ENCODE peak calls at places on chromosomes 6 and 20, in five cellular contexts. One of them, this sample, is unnamed.

GRCh38 chr20:59392741-59393140 is 92.3 kb downstream of the EDN3 start:
- DNase-seq in pancreas: no peak
- DNase-seq in heart left ventricle: no peak
- DNase-seq in left ventricle myocardium inferior: no peak
- DNase-seq in Peyer's patch: no peak
- DNase-seq in this sample: no peak

GRCh38 chr20:54123587-54124180 is 50.1 kb downstream of the CYP24A1 start:
- DNase-seq in Peyer's patch: peak
- DNase-seq in pancreas: peak
- DNase-seq in heart left ventricle: no peak
- DNase-seq in left ventricle myocardium inferior: no peak
- DNase-seq in this sample: no peak

GRCh38 chr6:33313709-33314514 is at the start of gene TAPBP:
- DNase-seq in Peyer's patch: peak
- DNase-seq in heart left ventricle: peak
- DNase-seq in pancreas: peak
- DNase-seq in left ventricle myocardium inferior: peak
- DNase-seq in this sample: peak

GRCh38 chr6:25397406-25397805 is 118.2 kb downstream of the CARMIL1 start:
- DNase-seq in Peyer's patch: no peak
- DNase-seq in left ventricle myocardium inferior: no peak
- DNase-seq in heart left ventricle: no peak
- DNase-seq in pancreas: no peak
- DNase-seq in this sample: no peak

GRCh38 chr20:35883778-35884540 is 70.3 kb downstream of the SCAND1 start:
- DNase-seq in pancreas: peak
- DNase-seq in heart left ventricle: peak
- DNase-seq in left ventricle myocardium inferior: peak
- DNase-seq in Peyer's patch: peak
- DNase-seq in this sample: peak

GRCh38 chr6:43873806-43874714 is 104.0 kb downstream of the VEGFA start:
- DNase-seq in heart left ventricle: no peak
- DNase-seq in pancreas: no peak
- DNase-seq in left ventricle myocardium inferior: no peak
- DNase-seq in Peyer's patch: no peak
- DNase-seq in this sample: no peak

GRCh38 chr20:10314198-10314597 is 95.6 kb downstream of the SNAP25 start:
- DNase-seq in heart left ventricle: no peak
- DNase-seq in left ventricle myocardium inferior: no peak
- DNase-seq in pancreas: no peak
- DNase-seq in Peyer's patch: no peak
- DNase-seq in this sample: no peak

GRCh38 chr6:49423817-49424216 is 39.2 kb downstream of the MMUT start:
- DNase-seq in left ventricle myocardium inferior: no peak
- DNase-seq in Peyer's patch: no peak
- DNase-seq in heart left ventricle: no peak
- DNase-seq in pancreas: no peak
- DNase-seq in this sample: no peak

GRCh38 chr6:30922447-30922852 is 8.4 kb downstream of the VARS2 start:
- DNase-seq in left ventricle myocardium inferior: no peak
- DNase-seq in pancreas: no peak
- DNase-seq in Peyer's patch: no peak
- DNase-seq in heart left ventricle: no peak
- DNase-seq in this sample: no peak

GRCh38 chr20:59398552-59399265 is 98.3 kb downstream of the EDN3 start:
- DNase-seq in Peyer's patch: no peak
- DNase-seq in left ventricle myocardium inferior: no peak
- DNase-seq in pancreas: no peak
- DNase-seq in heart left ventricle: no peak
- DNase-seq in this sample: no peak

GRCh38 chr6:137165375-137166246 is 7.8 kb downstream of the IL22RA2 start:
- DNase-seq in pancreas: peak
- DNase-seq in Peyer's patch: peak
- DNase-seq in heart left ventricle: no peak
- DNase-seq in left ventricle myocardium inferior: no peak
- DNase-seq in this sample: peak

GRCh38 chr20:53921443-53921973 is 148.9 kb downstream of the BCAS1 start:
- DNase-seq in left ventricle myocardium inferior: no peak
- DNase-seq in Peyer's patch: peak
- DNase-seq in pancreas: no peak
- DNase-seq in heart left ventricle: no peak
- DNase-seq in this sample: no peak

GRCh38 chr6:149851461-149851860 is 12.7 kb downstream of the LRP11 start:
- DNase-seq in pancreas: no peak
- DNase-seq in heart left ventricle: no peak
- DNase-seq in Peyer's patch: no peak
- DNase-seq in left ventricle myocardium inferior: no peak
- DNase-seq in this sample: no peak

GRCh38 chr6:99276747-99277146 is 72.7 kb downstream of the FAXC start:
- DNase-seq in heart left ventricle: no peak
- DNase-seq in pancreas: no peak
- DNase-seq in Peyer's patch: no peak
- DNase-seq in left ventricle myocardium inferior: no peak
- DNase-seq in this sample: no peak

GRCh38 chr6:98566126-98566525 is 268.2 kb upstream of the POU3F2 start:
- DNase-seq in pancreas: no peak
- DNase-seq in Peyer's patch: no peak
- DNase-seq in left ventricle myocardium inferior: no peak
- DNase-seq in heart left ventricle: no peak
- DNase-seq in this sample: no peak

GRCh38 chr6:36595168-36595818 is 1.1 kb downstream of the SRSF3 start:
- DNase-seq in heart left ventricle: peak
- DNase-seq in pancreas: no peak
- DNase-seq in Peyer's patch: peak
- DNase-seq in left ventricle myocardium inferior: no peak
- DNase-seq in this sample: no peak

GRCh38 chr6:25312034-25312620 is 33.0 kb downstream of the CARMIL1 start:
- DNase-seq in heart left ventricle: no peak
- DNase-seq in pancreas: no peak
- DNase-seq in left ventricle myocardium inferior: no peak
- DNase-seq in Peyer's patch: no peak
- DNase-seq in this sample: no peak

GRCh38 chr6:63919556-63920110 is 284.0 kb downstream of the PHF3 start:
- DNase-seq in pancreas: no peak
- DNase-seq in Peyer's patch: no peak
- DNase-seq in heart left ventricle: no peak
- DNase-seq in left ventricle myocardium inferior: no peak
- DNase-seq in this sample: no peak

GRCh38 chr6:55379486-55379885 is 52.2 kb downstream of the GFRAL start:
- DNase-seq in pancreas: no peak
- DNase-seq in Peyer's patch: no peak
- DNase-seq in left ventricle myocardium inferior: no peak
- DNase-seq in heart left ventricle: no peak
- DNase-seq in this sample: no peak

GRCh38 chr6:7819641-7820040 is 90.9 kb downstream of the TXNDC5 start:
- DNase-seq in left ventricle myocardium inferior: no peak
- DNase-seq in heart left ventricle: no peak
- DNase-seq in Peyer's patch: no peak
- DNase-seq in pancreas: no peak
- DNase-seq in this sample: no peak

GRCh38 chr6:16914184-16914583 is 152.9 kb upstream of the ATXN1 start:
- DNase-seq in Peyer's patch: no peak
- DNase-seq in pancreas: no peak
- DNase-seq in left ventricle myocardium inferior: no peak
- DNase-seq in heart left ventricle: no peak
- DNase-seq in this sample: no peak

GRCh38 chr20:62891111-62891510 is 29.5 kb upstream of the TCFL5 start:
- DNase-seq in Peyer's patch: no peak
- DNase-seq in heart left ventricle: no peak
- DNase-seq in pancreas: no peak
- DNase-seq in left ventricle myocardium inferior: no peak
- DNase-seq in this sample: no peak

GRCh38 chr6:42777126-42777822 is 4.6 kb upstream of the BICRAL start:
- DNase-seq in left ventricle myocardium inferior: no peak
- DNase-seq in heart left ventricle: no peak
- DNase-seq in Peyer's patch: no peak
- DNase-seq in pancreas: no peak
- DNase-seq in this sample: no peak

GRCh38 chr20:58553166-58553696 is 38.0 kb upstream of the APCDD1L start:
- DNase-seq in heart left ventricle: no peak
- DNase-seq in pancreas: no peak
- DNase-seq in Peyer's patch: no peak
- DNase-seq in left ventricle myocardium inferior: no peak
- DNase-seq in this sample: no peak

GRCh38 chr6:37134622-37135191 is 35.2 kb upstream of the PIM1 start:
- DNase-seq in pancreas: no peak
- DNase-seq in heart left ventricle: no peak
- DNase-seq in Peyer's patch: peak
- DNase-seq in left ventricle myocardium inferior: no peak
- DNase-seq in this sample: peak

DNA sequence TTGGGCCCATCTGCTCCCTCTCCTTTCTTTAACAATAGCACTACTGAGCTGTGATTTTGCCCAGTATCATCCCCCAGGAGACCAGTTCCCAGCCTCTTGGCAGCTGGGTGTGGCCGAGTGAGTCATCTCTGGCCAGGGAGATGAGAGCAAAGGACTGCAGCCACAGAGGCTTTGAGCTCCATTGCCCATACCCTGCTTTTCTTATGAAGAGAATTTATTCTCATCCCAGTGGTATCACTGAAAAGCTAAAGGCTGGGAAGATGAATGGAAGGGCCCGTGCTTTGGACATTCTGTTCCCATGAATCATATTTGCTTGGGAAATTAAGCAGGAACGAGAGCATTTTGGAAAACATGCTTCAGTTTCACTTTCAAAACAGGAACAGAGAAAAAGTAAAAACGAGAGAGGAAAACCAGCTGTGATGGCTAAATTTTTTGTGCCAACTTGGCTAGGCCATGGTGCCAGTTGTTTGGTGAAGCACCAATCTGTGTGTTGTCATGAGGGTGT is 14.9 kb downstream of the CST3 start:
- DNase-seq in heart left ventricle: peak
- DNase-seq in pancreas: no peak
- DNase-seq in Peyer's patch: peak
- DNase-seq in left ventricle myocardium inferior: peak
- DNase-seq in this sample: no peak
- H3K27ac ChIP-seq in heart left ventricle: peak
- H3K27ac ChIP-seq in pancreas: peak
- H3K27ac ChIP-seq in Peyer's patch: peak
- H3K27ac ChIP-seq in left ventricle myocardium inferior: peak
- H3K27ac ChIP-seq in this sample: no peak

GRCh38 chr20:48411906-48412305 is 415.9 kb downstream of the PREX1 start:
- DNase-seq in heart left ventricle: no peak
- DNase-seq in Peyer's patch: no peak
- DNase-seq in pancreas: no peak
- DNase-seq in left ventricle myocardium inferior: no peak
- DNase-seq in this sample: no peak
- TF ChIP-seq CTCF in heart left ventricle: no peak
- TF ChIP-seq CTCF in Peyer's patch: no peak
- TF ChIP-seq CTCF in pancreas: no peak
- TF ChIP-seq CTCF in left ventricle myocardium inferior: no peak
- TF ChIP-seq CTCF in this sample: no peak

GRCh38 chr6:169173532-169174268 is 79.9 kb downstream of the THBS2 start:
- DNase-seq in pancreas: no peak
- DNase-seq in heart left ventricle: no peak
- DNase-seq in left ventricle myocardium inferior: no peak
- DNase-seq in Peyer's patch: no peak
- DNase-seq in this sample: no peak
- H3K27ac ChIP-seq in pancreas: no peak
- H3K27ac ChIP-seq in heart left ventricle: no peak
- H3K27ac ChIP-seq in left ventricle myocardium inferior: no peak
- H3K27ac ChIP-seq in Peyer's patch: no peak
- H3K27ac ChIP-seq in this sample: no peak

GRCh38 chr20:22652685-22653568 is 68.6 kb upstream of the FOXA2 start:
- DNase-seq in heart left ventricle: no peak
- DNase-seq in pancreas: no peak
- DNase-seq in Peyer's patch: no peak
- DNase-seq in left ventricle myocardium inferior: no peak
- DNase-seq in this sample: no peak
- TF ChIP-seq CTCF in heart left ventricle: no peak
- TF ChIP-seq CTCF in pancreas: no peak
- TF ChIP-seq CTCF in Peyer's patch: no peak
- TF ChIP-seq CTCF in left ventricle myocardium inferior: no peak
- TF ChIP-seq CTCF in this sample: no peak

GRCh38 chr20:328596-329324 is 3.4 kb downstream of the SOX12 start:
- DNase-seq in heart left ventricle: no peak
- DNase-seq in left ventricle myocardium inferior: no peak
- DNase-seq in pancreas: no peak
- DNase-seq in Peyer's patch: no peak
- DNase-seq in this sample: no peak

GRCh38 chr20:327041-327945 is 1.9 kb downstream of the SOX12 start:
- DNase-seq in heart left ventricle: peak
- DNase-seq in pancreas: peak
- DNase-seq in Peyer's patch: peak
- DNase-seq in left ventricle myocardium inferior: peak
- DNase-seq in this sample: peak

GRCh38 chr20:329325-329695 is 4.0 kb downstream of the SOX12 start:
- DNase-seq in Peyer's patch: no peak
- DNase-seq in pancreas: no peak
- DNase-seq in heart left ventricle: no peak
- DNase-seq in left ventricle myocardium inferior: no peak
- DNase-seq in this sample: no peak

GRCh38 chr20:326645-327031 is 1.3 kb downstream of the SOX12 start:
- DNase-seq in left ventricle myocardium inferior: peak
- DNase-seq in heart left ventricle: peak
- DNase-seq in Peyer's patch: no peak
- DNase-seq in pancreas: peak
- DNase-seq in this sample: no peak

GRCh38 chr20:327946-328563 is 2.7 kb downstream of the SOX12 start:
- DNase-seq in Peyer's patch: no peak
- DNase-seq in pancreas: peak
- DNase-seq in left ventricle myocardium inferior: no peak
- DNase-seq in heart left ventricle: no peak
- DNase-seq in this sample: no peak
- H3K27ac ChIP-seq in Peyer's patch: peak
- H3K27ac ChIP-seq in pancreas: peak
- H3K27ac ChIP-seq in left ventricle myocardium inferior: peak
- H3K27ac ChIP-seq in heart left ventricle: peak
- H3K27ac ChIP-seq in this sample: peak

GRCh38 chr6:170301184-170301583 is 5.4 kb upstream of the FAM120B start:
- DNase-seq in left ventricle myocardium inferior: no peak
- DNase-seq in pancreas: no peak
- DNase-seq in heart left ventricle: no peak
- DNase-seq in Peyer's patch: no peak
- DNase-seq in this sample: no peak

GRCh38 chr6:170308761-170309160 is 2.2 kb downstream of the FAM120B start:
- DNase-seq in pancreas: no peak
- DNase-seq in left ventricle myocardium inferior: no peak
- DNase-seq in Peyer's patch: no peak
- DNase-seq in heart left ventricle: no peak
- DNase-seq in this sample: no peak

GRCh38 chr6:170307080-170307545 is 555 bp downstream of the FAM120B start:
- DNase-seq in heart left ventricle: no peak
- DNase-seq in Peyer's patch: no peak
- DNase-seq in left ventricle myocardium inferior: no peak
- DNase-seq in pancreas: no peak
- DNase-seq in this sample: no peak

GRCh38 chr6:170306324-170307079 is at the start of gene FAM120B:
- DNase-seq in left ventricle myocardium inferior: peak
- DNase-seq in pancreas: peak
- DNase-seq in heart left ventricle: peak
- DNase-seq in Peyer's patch: peak
- DNase-seq in this sample: peak

GRCh38 chr6:170305772-170306323 is 710 bp upstream of the FAM120B start:
- DNase-seq in pancreas: no peak
- DNase-seq in Peyer's patch: no peak
- DNase-seq in heart left ventricle: no peak
- DNase-seq in left ventricle myocardium inferior: no peak
- DNase-seq in this sample: no peak
- TF ChIP-seq CTCF in pancreas: no peak
- TF ChIP-seq CTCF in Peyer's patch: no peak
- TF ChIP-seq CTCF in heart left ventricle: no peak
- TF ChIP-seq CTCF in left ventricle myocardium inferior: no peak
- TF ChIP-seq CTCF in this sample: no peak

This sample was measured in CD8-positive, alpha-beta T cell.